ENCODE peak calls at places on chromosomes 5 and 9, in ten cellular contexts. P, E, S, Y, Z, D, C, W, I and N are unnamed samples. For H4K20me1, the result is how much of the 10 kb centered on the place peaks cover.

GRCh38 chr5:98121036-98121936 is 652.2 kb upstream of the RGMB start:
- DNase-seq in P (no peak), E (no peak), S (no peak), Y (no peak), Z (no peak), D (no peak), C (no peak), W (no peak), I (no peak), N (no peak)

GRCh38 chr5:139600336-139600949 is 39.3 kb downstream of the UBE2D2 start:
- DNase-seq in P (peak), E (peak), S (peak), Y (no peak), Z (no peak), D (peak), C (no peak), W (peak), I (no peak), N (peak)

GRCh38 chr9:85536076-85536475 is 205.7 kb downstream of the AGTPBP1 start:
- DNase-seq in P (peak), E (peak), S (peak), Y (peak), Z (no peak), D (peak), C (peak), W (peak), I (no peak), N (no peak)

GRCh38 chr5:137575847-137576246 is 76.7 kb upstream of the SPOCK1 start:
- DNase-seq in P (peak), E (peak), S (peak), Y (no peak), Z (no peak), D (peak), C (no peak), W (no peak), I (no peak), N (peak)

GRCh38 chr5:83472508-83473343 is 1.2 kb downstream of the VCAN start:
- DNase-seq in P (no peak), E (peak), S (peak), Y (peak), Z (peak), D (no peak), C (no peak), W (no peak), I (no peak), N (no peak)

GRCh38 chr9:98341157-98342102 is 86.0 kb upstream of the TBC1D2 start:
- DNase-seq in P (no peak), E (no peak), S (no peak), Y (no peak), Z (no peak), D (no peak), C (no peak), W (no peak), I (no peak), N (no peak)

GRCh38 chr9:33750839-33751339 is 44.5 kb upstream of the PRSS3 start:
- DNase-seq in P (no peak), E (peak), S (peak), Y (no peak), Z (no peak), D (no peak), C (no peak), W (no peak), I (no peak), N (no peak)

GRCh38 chr9:96721731-96722429 is 56.0 kb downstream of the ZNF510 start:
- DNase-seq in P (no peak), E (no peak), S (no peak), Y (no peak), Z (no peak), D (no peak), C (no peak), W (no peak), I (no peak), N (no peak)

GRCh38 chr5:107870984-107871383 is 200.2 kb upstream of the EFNA5 start:
- DNase-seq in P (no peak), E (no peak), S (no peak), Y (no peak), Z (no peak), D (no peak), C (no peak), W (no peak), I (no peak), N (no peak)

GRCh38 chr5:44233691-44234090 is 155.5 kb downstream of the FGF10 start:
- DNase-seq in P (no peak), E (peak), S (no peak), Y (no peak), Z (no peak), D (no peak), C (no peak), W (no peak), I (no peak), N (no peak)

GRCh38 chr5:131377785-131378325 is 114.0 kb downstream of the CDC42SE2 start:
- DNase-seq in P (no peak), E (no peak), S (peak), Y (no peak), Z (no peak), D (peak), C (no peak), W (peak), I (no peak), N (no peak)

GRCh38 chr9:35000535-35001284 is 11.2 kb downstream of the DNAJB5 start:
- DNase-seq in P (peak), E (peak), S (peak), Y (no peak), Z (no peak), D (peak), C (no peak), W (peak), I (no peak), N (peak)

GRCh38 chr5:130136300-130136699 is 232.0 kb downstream of the CHSY3 start:
- DNase-seq in P (no peak), E (no peak), S (peak), Y (no peak), Z (no peak), D (peak), C (no peak), W (no peak), I (no peak), N (no peak)

GRCh38 chr5:161546463-161547301 is at the start of gene GABRB2:
- DNase-seq in P (no peak), E (peak), S (peak), Y (peak), Z (peak), D (peak), C (no peak), W (no peak), I (no peak), N (no peak)

GRCh38 chr9:22107202-22107601 is 98.1 kb upstream of the CDKN2B start:
- DNase-seq in P (no peak), E (no peak), S (peak), Y (no peak), Z (no peak), D (peak), C (peak), W (peak), I (no peak), N (no peak)
- H2AFZ ChIP-seq in P (no peak), E (no peak), S (no peak), Y (no peak), Z (no peak), D (no peak), C (no peak), W (no peak), I (no peak), N (peak)

GRCh38 chr9:91803143-91803940 is 146.7 kb downstream of the ROR2 start:
- DNase-seq in P (no peak), E (peak), S (peak), Y (no peak), Z (no peak), D (peak), C (no peak), W (peak), I (no peak), N (no peak)

GRCh38 chr9:91803970-91804752 is 145.9 kb downstream of the ROR2 start:
- DNase-seq in P (no peak), E (peak), S (no peak), Y (no peak), Z (no peak), D (no peak), C (no peak), W (no peak), I (no peak), N (no peak)

GRCh38 chr9:91807640-91808246 is 142.3 kb downstream of the ROR2 start:
- DNase-seq in P (no peak), E (no peak), S (no peak), Y (no peak), Z (no peak), D (no peak), C (no peak), W (peak), I (no peak), N (no peak)

GRCh38 chr9:91802391-91802790 is 147.6 kb downstream of the ROR2 start:
- DNase-seq in P (no peak), E (peak), S (no peak), Y (no peak), Z (no peak), D (no peak), C (no peak), W (peak), I (no peak), N (no peak)

GRCh38 chr9:91805031-91805430 is 145.0 kb downstream of the ROR2 start:
- DNase-seq in P (no peak), E (no peak), S (no peak), Y (no peak), Z (no peak), D (no peak), C (no peak), W (no peak), I (no peak), N (no peak)
- H3K27ac ChIP-seq in P (no peak), E (no peak), S (no peak), Y (no peak), Z (no peak), D (no peak), C (no peak), W (no peak), I (no peak), N (no peak)

GRCh38 chr9:112755675-112756074 is 5.1 kb downstream of the SNX30 start:
- DNase-seq in P (no peak), E (peak), S (peak), Y (peak), Z (no peak), D (no peak), C (peak), W (peak), I (no peak), N (no peak)
- H4K20me1 ChIP-seq in P (under half), E (under half), S (under half), Y (under half), Z (under half), D (under half), C (under half), W (under half), I (under half), N (under half)

DNA sequence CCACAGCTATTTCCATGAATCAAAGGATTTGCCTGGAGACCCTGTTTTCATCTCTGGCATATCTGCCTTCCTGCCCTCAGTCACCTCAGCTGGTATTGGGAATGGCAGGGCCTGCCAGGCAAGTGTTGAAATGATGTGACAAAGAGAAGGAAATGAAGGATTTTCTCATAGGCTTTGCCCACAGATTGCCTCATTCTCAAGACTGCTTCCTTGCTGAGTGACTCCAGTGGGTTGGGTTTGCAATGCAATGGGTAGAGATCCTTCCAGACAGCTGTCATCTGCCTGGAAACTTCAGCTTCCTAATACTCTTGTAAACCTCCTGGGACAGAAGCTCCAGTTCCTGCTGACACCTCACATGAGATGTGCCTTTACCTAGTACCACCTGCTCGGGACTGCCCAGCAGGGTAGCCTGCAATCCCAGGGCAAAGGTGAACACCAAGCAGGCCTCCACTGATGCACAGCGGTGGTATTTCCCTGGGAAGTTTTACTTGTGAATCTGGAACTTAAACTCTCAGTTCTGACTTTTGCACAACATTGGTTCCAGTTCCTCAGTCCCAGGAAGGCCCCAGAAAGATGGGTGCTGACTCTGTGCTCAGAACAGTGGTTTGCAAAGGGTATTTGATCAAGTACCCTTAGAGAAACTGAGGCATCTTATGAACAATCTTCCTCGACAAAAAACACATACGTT is 64.8 kb upstream of the SLC1A1 start:
- DNase-seq in P (no peak), E (peak), S (no peak), Y (peak), Z (no peak), D (no peak), C (peak), W (no peak), I (no peak), N (no peak)
- H2AFZ ChIP-seq in P (no peak), E (peak), S (no peak), Y (no peak), Z (no peak), D (no peak), C (no peak), W (no peak), I (no peak), N (no peak)

GRCh38 chr9:121698627-121699270 is 47.3 kb downstream of the DAB2IP start:
- DNase-seq in P (peak), E (peak), S (peak), Y (peak), Z (peak), D (no peak), C (no peak), W (no peak), I (no peak), N (no peak)

GRCh38 chr9:121701736-121702261 is 50.4 kb downstream of the DAB2IP start:
- DNase-seq in P (no peak), E (no peak), S (no peak), Y (no peak), Z (no peak), D (no peak), C (no peak), W (no peak), I (no peak), N (no peak)

GRCh38 chr9:121700165-121700830 is 48.9 kb downstream of the DAB2IP start:
- DNase-seq in P (peak), E (peak), S (peak), Y (peak), Z (peak), D (no peak), C (no peak), W (peak), I (no peak), N (peak)

GRCh38 chr9:121699271-121700164 is 48.1 kb downstream of the DAB2IP start:
- DNase-seq in P (peak), E (peak), S (peak), Y (peak), Z (peak), D (peak), C (no peak), W (peak), I (peak), N (no peak)

DNA sequence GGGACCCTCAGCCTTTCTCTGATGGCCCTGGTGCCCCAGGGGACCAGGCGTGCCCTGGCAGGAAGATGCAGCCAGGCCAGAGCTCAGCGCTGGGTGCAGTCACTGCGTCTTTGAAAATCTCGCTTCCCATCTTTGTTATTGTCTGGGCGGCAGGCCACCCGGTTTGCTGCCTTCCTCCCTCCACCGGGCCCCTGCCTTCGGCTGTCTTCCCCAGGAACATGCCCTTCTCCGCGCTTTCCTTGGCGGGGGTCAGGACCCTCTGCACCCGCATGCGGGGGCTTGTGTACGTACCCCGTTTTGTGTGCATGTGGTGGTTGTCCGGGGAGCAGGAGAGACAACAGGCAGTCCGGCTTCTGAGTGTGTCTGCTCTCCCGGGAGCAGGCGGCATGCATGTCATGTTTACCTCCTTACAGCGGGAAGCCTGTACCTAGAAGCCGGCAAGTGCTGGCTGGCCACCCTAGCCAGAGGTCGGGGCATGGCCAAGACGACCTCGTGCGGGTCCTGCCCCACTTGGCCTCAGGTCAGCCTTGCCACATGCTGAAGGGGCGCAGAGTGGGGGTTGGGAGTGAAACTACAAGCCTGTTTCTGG is 49.5 kb downstream of the DAB2IP start:
- DNase-seq in P (no peak), E (no peak), S (no peak), Y (no peak), Z (no peak), D (no peak), C (no peak), W (no peak), I (no peak), N (no peak)
- H3K27ac ChIP-seq in P (no peak), E (no peak), S (no peak), Y (no peak), Z (no peak), D (no peak), C (no peak), W (no peak), I (no peak), N (peak)

GRCh38 chr9:129894106-129894823 is 59.0 kb downstream of the USP20 start:
- DNase-seq in P (no peak), E (no peak), S (no peak), Y (no peak), Z (no peak), D (no peak), C (no peak), W (no peak), I (peak), N (no peak)

GRCh38 chr9:129899620-129900019 is 64.4 kb downstream of the USP20 start:
- DNase-seq in P (no peak), E (no peak), S (no peak), Y (no peak), Z (no peak), D (no peak), C (no peak), W (no peak), I (no peak), N (no peak)

GRCh38 chr9:129898205-129898604 is 62.9 kb downstream of the USP20 start:
- DNase-seq in P (peak), E (peak), S (peak), Y (no peak), Z (no peak), D (no peak), C (peak), W (no peak), I (no peak), N (no peak)

GRCh38 chr9:129895376-129896268 is 60.4 kb downstream of the USP20 start:
- DNase-seq in P (no peak), E (no peak), S (no peak), Y (no peak), Z (no peak), D (no peak), C (no peak), W (no peak), I (no peak), N (no peak)

GRCh38 chr9:129897263-129897662 is 62.0 kb downstream of the USP20 start:
- DNase-seq in P (no peak), E (no peak), S (no peak), Y (no peak), Z (no peak), D (no peak), C (no peak), W (no peak), I (no peak), N (no peak)
- H4K20me1 ChIP-seq in P (under half), E (under half), S (under half), Y (under half), Z (under half), D (under half), C (under half), W (under half), I (under half), N (under half)